ENCODE peak calls at places on chromosomes 5 and 9, in ten cellular contexts. D is transverse colon, W is testis, A is A549, U is tibial nerve, Z is right lobe of liver, G is suprapubic skin, O is heart left ventricle, L is stomach, C is HCT116. N is an unnamed sample.
A peak's percentile ranks its signal among the peaks of the same experiment; 100 is the strongest.

GRCh38 chr5:83378624-83379259 is 92.8 kb upstream of the VCAN start:
- DNase-seq in G (no peak), C (no peak), O (no peak), Z (no peak), A (no peak), L (no peak), D (no peak), U (no peak), W (no peak), N (no peak)

GRCh38 chr5:32202394-32202793 is 28.3 kb upstream of the GOLPH3 start:
- DNase-seq in G (no peak), C (no peak), Z (no peak), O (no peak), A (no peak), U (no peak), W (no peak), D (no peak), L (no peak), N (no peak)

GRCh38 chr9:110602281-110602680 is 22.7 kb upstream of the SVEP1 start:
- DNase-seq in G (no peak), O (no peak), U (no peak), C (no peak), A (no peak), D (no peak), L (no peak), W (no peak), Z (no peak), N (no peak)

GRCh38 chr5:43401827-43402226 is 10.4 kb downstream of the CCL28 start:
- DNase-seq in W (no peak), U (no peak), O (no peak), L (no peak), Z (no peak), G (no peak), A (peak; percentile 62), C (peak; percentile 19), D (no peak), N (no peak)

GRCh38 chr5:116382025-116382873 is 192.4 kb downstream of the SEMA6A start:
- DNase-seq in G (no peak), U (no peak), D (no peak), C (no peak), W (no peak), Z (no peak), L (no peak), O (no peak), A (no peak), N (no peak)

GRCh38 chr5:78550891-78551290 is 97.7 kb downstream of the LHFPL2 start:
- DNase-seq in O (no peak), D (no peak), Z (no peak), U (no peak), A (no peak), G (no peak), W (no peak), L (no peak), C (no peak), N (no peak)

GRCh38 chr5:55151923-55152842 is 7.8 kb upstream of the GPX8 start:
- DNase-seq in O (no peak), L (no peak), C (no peak), Z (no peak), U (no peak), A (no peak), D (no peak), G (no peak), W (no peak), N (no peak)

GRCh38 chr5:71695069-71695468 is 24.0 kb upstream of the CARTPT start:
- DNase-seq in G (no peak), C (no peak), L (no peak), Z (peak; percentile 72), A (no peak), D (no peak), U (no peak), O (no peak), W (no peak), N (no peak)

GRCh38 chr5:160438316-160439204 is 16.9 kb downstream of the PTTG1 start:
- DNase-seq in C (peak; percentile 48), Z (no peak), L (peak; percentile 52), G (no peak), O (peak; percentile 43), A (peak; percentile 58), U (no peak), D (peak; percentile 63), W (peak; percentile 65), N (peak; percentile 81)

GRCh38 chr9:72855890-72856523 is 96.8 kb downstream of the ALDH1A1 start:
- DNase-seq in C (no peak), Z (no peak), O (no peak), W (no peak), L (no peak), A (no peak), D (no peak), G (no peak), U (no peak), N (no peak)

GRCh38 chr5:146789712-146790660 is 88.6 kb downstream of the PPP2R2B start:
- DNase-seq in Z (no peak), W (no peak), O (no peak), A (no peak), C (no peak), D (no peak), U (no peak), G (no peak), L (no peak), N (no peak)

GRCh38 chr5:152092580-152092979 is 167.9 kb upstream of the GLRA1 start:
- DNase-seq in G (no peak), U (no peak), O (no peak), C (no peak), A (no peak), L (no peak), D (no peak), Z (no peak), W (no peak), N (no peak)

GRCh38 chr5:56026863-56027300 is 32.1 kb upstream of the IL6ST start:
- DNase-seq in C (no peak), G (no peak), D (no peak), L (no peak), A (peak; percentile 61), W (no peak), O (no peak), Z (no peak), U (no peak), N (no peak)

GRCh38 chr9:33375841-33376321 is 26.5 kb downstream of the AQP7 start:
- DNase-seq in L (no peak), Z (no peak), C (no peak), W (peak; percentile 73), G (peak; percentile 26), A (no peak), D (no peak), U (no peak), O (no peak), N (no peak)

DNA sequence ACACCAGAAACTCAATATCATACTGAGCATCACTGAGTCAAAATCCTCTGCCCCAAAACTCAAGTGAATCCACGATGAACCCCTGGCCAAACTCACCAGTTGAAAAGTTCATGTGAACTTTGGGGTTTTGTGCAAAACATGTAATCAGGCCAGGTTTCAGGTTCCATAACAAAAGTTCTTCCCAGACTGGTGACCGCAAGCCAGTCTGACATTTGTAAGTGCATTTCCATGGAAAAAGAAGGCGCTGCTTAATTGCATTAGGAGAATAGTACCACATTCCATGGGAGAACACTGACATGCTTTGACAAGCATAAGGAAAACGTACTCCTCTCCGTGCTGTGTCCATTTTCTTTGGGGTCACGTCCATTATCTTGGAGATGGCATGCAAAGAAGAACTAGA is 567.0 kb downstream of the BNC2 start:
- DNase-seq in G (no peak), C (no peak), U (no peak), O (no peak), A (no peak), Z (no peak), W (no peak), L (no peak), D (no peak), N (no peak)
- H3K9me3 ChIP-seq in G (no peaks in the 10 kb centered on the region), C (no peaks in the 10 kb centered on the region), U (no peaks in the 10 kb centered on the region), O (peaks cover 2% of the 10 kb centered on the region), A (peaks cover under 1% of the 10 kb centered on the region), Z (no peaks in the 10 kb centered on the region), W (no peaks in the 10 kb centered on the region), L (no peaks in the 10 kb centered on the region), D (no peaks in the 10 kb centered on the region), N (no peaks in the 10 kb centered on the region)

GRCh38 chr9:136095495-136096058 is 488 bp upstream of the NACC2 start:
- DNase-seq in U (no peak), O (peak; percentile 58), A (peak; percentile 51), W (no peak), G (no peak), L (peak; percentile 45), Z (peak; percentile 62), C (no peak), D (no peak), N (peak; percentile 89)
- TF ChIP-seq POLR2A in U (no peak), O (no peak), A (no peak), W (no peak), G (no peak), L (no peak), Z (no peak), C (no peak), D (no peak), N (no peak)

DNA sequence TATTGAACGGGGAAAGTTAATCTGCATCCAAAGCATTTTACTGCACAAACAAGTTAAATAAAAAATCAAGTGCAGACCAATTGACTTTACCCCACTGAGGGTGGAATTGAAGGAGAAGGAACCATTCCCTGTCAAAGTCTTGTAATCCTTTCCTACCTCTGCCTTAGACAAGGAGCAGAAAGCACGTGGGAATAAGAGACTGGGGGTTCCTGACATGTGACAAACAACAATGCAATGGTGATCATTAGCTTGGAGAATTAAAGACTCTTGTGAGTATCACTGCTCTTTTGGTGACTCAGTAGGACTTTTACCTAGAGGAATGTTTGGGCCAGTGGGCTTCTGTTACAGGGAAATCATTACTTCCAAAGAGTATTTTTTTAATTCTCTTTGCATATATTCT is 779.5 kb downstream of the TLR4 start:
- DNase-seq in G (no peak), C (no peak), U (no peak), W (no peak), Z (no peak), O (no peak), D (no peak), A (no peak), L (no peak), N (no peak)
- H3K9me3 ChIP-seq in G (no peaks in the 10 kb centered on the region), C (no peaks in the 10 kb centered on the region), U (no peaks in the 10 kb centered on the region), W (no peaks in the 10 kb centered on the region), Z (no peaks in the 10 kb centered on the region), O (no peaks in the 10 kb centered on the region), D (no peaks in the 10 kb centered on the region), A (no peaks in the 10 kb centered on the region), L (no peaks in the 10 kb centered on the region), N (no peaks in the 10 kb centered on the region)

GRCh38 chr9:37903831-37904646 is at the start of gene SLC25A51:
- DNase-seq in L (peak; percentile 94), W (peak; percentile 95), U (peak; percentile 90), G (peak; percentile 95), A (peak; percentile 94), Z (peak; percentile 91), C (peak; percentile 87), O (peak; percentile 94), D (peak; percentile 96), N (peak; percentile 98)
- TF ChIP-seq POLR2A in L (no peak), W (no peak), U (peak; percentile 55), G (no peak), A (peak; percentile 64), Z (peak; percentile 81), C (peak; percentile 85), O (no peak), D (peak; percentile 70), N (peak; percentile 24)

GRCh38 chr9:96817973-96818372 is 36.3 kb downstream of the ZNF782 start:
- DNase-seq in U (no peak), D (no peak), O (no peak), Z (no peak), A (no peak), C (no peak), L (no peak), G (no peak), W (no peak), N (no peak)
- H3K9me3 ChIP-seq in U (peaks cover 100% of the 10 kb centered on the region), D (peaks cover 97% of the 10 kb centered on the region), O (peaks cover 98% of the 10 kb centered on the region), Z (peaks cover 21% of the 10 kb centered on the region), A (peaks cover 96% of the 10 kb centered on the region), C (peaks cover 58% of the 10 kb centered on the region), L (peaks cover 76% of the 10 kb centered on the region), G (peaks cover 87% of the 10 kb centered on the region), W (peaks cover 4% of the 10 kb centered on the region), N (peaks cover 100% of the 10 kb centered on the region)

N was measured in spleen.